ENCODE peak calls at places on chromosome 12, in eight cellular contexts. Z is MCF 10A, L is HL-60, Y is glutamatergic neuron, E is thoracic aorta, I is upper lobe of left lung, W is progenitor cell of endocrine pancreas, C is ovary. P is an unnamed sample.

GRCh38 chr12:21615441-21615840 is 10.8 kb upstream of the GYS2 start:
- DNase-seq in E (no peak), Y (no peak), W (no peak), C (no peak), I (no peak), Z (no peak), L (no peak), P (no peak)

GRCh38 chr12:129372876-129373275 is 519.6 kb downstream of the GLT1D1 start:
- DNase-seq in C (no peak), W (no peak), L (no peak), E (no peak), I (no peak), Y (no peak), Z (no peak), P (no peak)

GRCh38 chr12:112759786-112760185 is 31.8 kb upstream of the RPH3A start:
- DNase-seq in E (no peak), L (no peak), C (no peak), I (peak; percentile 40), Z (no peak), W (no peak), Y (no peak), P (no peak)

GRCh38 chr12:54413284-54414190 is 5.5 kb downstream of the ITGA5 start:
- DNase-seq in E (no peak), L (no peak), C (no peak), Z (no peak), I (no peak), W (no peak), Y (no peak), P (no peak)

GRCh38 chr12:15527201-15527782 is 205.0 kb downstream of the PTPRO start:
- DNase-seq in I (no peak), Z (peak; percentile 74), L (no peak), E (no peak), W (no peak), Y (no peak), C (no peak), P (no peak)

GRCh38 chr12:52121848-52122838 is 42.6 kb downstream of the SMIM41 start:
- DNase-seq in L (no peak), Y (peak; percentile 88), Z (peak; percentile 48), W (peak; percentile 64), I (peak; percentile 89), E (no peak), C (peak; percentile 74), P (peak; percentile 56)

GRCh38 chr12:6392499-6392898 is 8.5 kb downstream of the LTBR start:
- DNase-seq in Z (no peak), E (no peak), W (no peak), Y (no peak), C (no peak), L (no peak), I (no peak), P (no peak)

GRCh38 chr12:108563804-108564151 is 1.4 kb downstream of the ISCU start:
- DNase-seq in Z (no peak), W (no peak), L (no peak), C (no peak), E (no peak), I (no peak), Y (no peak), P (no peak)

GRCh38 chr12:97985834-97986233 is 523.2 kb downstream of the RMST start:
- DNase-seq in E (no peak), I (no peak), Y (no peak), Z (no peak), L (no peak), W (no peak), C (no peak), P (no peak)

GRCh38 chr12:132736913-132737312 is 24.7 kb downstream of the ANKLE2 start:
- DNase-seq in E (no peak), L (no peak), I (no peak), Y (no peak), C (no peak), Z (no peak), W (no peak), P (no peak)

GRCh38 chr12:89370850-89371249 is 18.5 kb upstream of the DUSP6 start:
- DNase-seq in W (no peak), E (no peak), C (no peak), Z (peak; percentile 91), I (no peak), L (no peak), Y (peak; percentile 21), P (no peak)

GRCh38 chr12:45050331-45050750 is 558 bp downstream of the DBX2 start:
- DNase-seq in Y (peak; percentile 26), E (no peak), Z (no peak), C (no peak), I (peak; percentile 82), L (no peak), W (no peak), P (no peak)

GRCh38 chr12:121669525-121669908 is at the start of gene MORN3:
- DNase-seq in W (no peak), C (no peak), L (no peak), Y (no peak), E (no peak), Z (no peak), I (no peak), P (no peak)

GRCh38 chr12:46983959-46984833 is 95.2 kb upstream of the PCED1B start:
- DNase-seq in C (no peak), L (no peak), I (no peak), E (no peak), Y (peak; percentile 41), W (no peak), Z (peak; percentile 72), P (no peak)

GRCh38 chr12:1670815-1671268 is 20.0 kb upstream of the ADIPOR2 start:
- DNase-seq in Z (no peak), W (no peak), Y (no peak), E (no peak), C (no peak), I (no peak), L (no peak), P (no peak)

GRCh38 chr12:106582661-106583577 is at the start of gene RFX4:
- DNase-seq in I (peak; percentile 44), W (no peak), Z (no peak), C (no peak), L (no peak), Y (no peak), E (no peak), P (no peak)

GRCh38 chr12:19075711-19076340 is 53.7 kb upstream of the PLEKHA5 start:
- DNase-seq in Z (no peak), W (no peak), L (no peak), I (no peak), C (no peak), E (no peak), Y (no peak), P (no peak)

GRCh38 chr12:103698752-103699540 is 111.9 kb downstream of the STAB2 start:
- DNase-seq in C (no peak), E (no peak), L (peak; percentile 23), Y (no peak), Z (no peak), W (no peak), I (no peak), P (no peak)

GRCh38 chr12:124571556-124571955 is 4.1 kb upstream of the NCOR2 start:
- DNase-seq in Z (no peak), L (no peak), Y (no peak), W (no peak), C (no peak), E (no peak), I (no peak), P (no peak)

GRCh38 chr12:104295954-104296353 is 7.6 kb upstream of the EID3 start:
- DNase-seq in E (no peak), W (no peak), I (no peak), Z (no peak), L (no peak), Y (no peak), C (no peak), P (no peak)

GRCh38 chr12:32139064-32139421 is 32.4 kb downstream of the BICD1 start:
- DNase-seq in W (no peak), E (no peak), Z (no peak), C (no peak), L (peak; percentile 50), Y (no peak), I (no peak), P (peak; percentile 27)

GRCh38 chr12:130418261-130418660 is 80.6 kb downstream of the PIWIL1 start:
- DNase-seq in I (no peak), E (no peak), Y (no peak), L (no peak), C (no peak), W (no peak), Z (no peak), P (no peak)

GRCh38 chr12:119179335-119180021 is 747 bp downstream of the HSPB8 start:
- DNase-seq in W (peak; percentile 42), I (peak; percentile 78), E (no peak), Y (no peak), C (peak; percentile 39), Z (peak; percentile 12), L (no peak), P (no peak)

GRCh38 chr12:53299454-53300180 is at the start of gene MYG1:
- DNase-seq in Z (peak; percentile 80), C (peak; percentile 85), L (peak; percentile 93), W (peak; percentile 51), E (peak; percentile 58), Y (peak; percentile 87), I (peak; percentile 96), P (peak; percentile 77)
- TF ChIP-seq CTCF in Z (no peak), C (no peak), L (no peak), W (peak; percentile 37), E (peak; percentile 18), Y (no peak), I (peak; percentile 46), P (no peak)

GRCh38 chr12:20194171-20194570 is 174.2 kb upstream of the PDE3A start:
- DNase-seq in I (no peak), W (no peak), L (no peak), Z (peak; percentile 18), C (no peak), Y (no peak), E (no peak), P (no peak)
- TF ChIP-seq CTCF in I (no peak), W (peak; percentile 41), L (no peak), Z (no peak), C (no peak), Y (no peak), E (no peak), P (no peak)

GRCh38 chr12:62808166-62808879 is 126.6 kb downstream of the PPM1H start:
- DNase-seq in L (no peak), Z (no peak), W (no peak), C (no peak), E (no peak), Y (no peak), I (no peak), P (no peak)
- TF ChIP-seq CTCF in L (no peak), Z (no peak), W (no peak), C (no peak), E (no peak), Y (no peak), I (no peak), P (no peak)

DNA sequence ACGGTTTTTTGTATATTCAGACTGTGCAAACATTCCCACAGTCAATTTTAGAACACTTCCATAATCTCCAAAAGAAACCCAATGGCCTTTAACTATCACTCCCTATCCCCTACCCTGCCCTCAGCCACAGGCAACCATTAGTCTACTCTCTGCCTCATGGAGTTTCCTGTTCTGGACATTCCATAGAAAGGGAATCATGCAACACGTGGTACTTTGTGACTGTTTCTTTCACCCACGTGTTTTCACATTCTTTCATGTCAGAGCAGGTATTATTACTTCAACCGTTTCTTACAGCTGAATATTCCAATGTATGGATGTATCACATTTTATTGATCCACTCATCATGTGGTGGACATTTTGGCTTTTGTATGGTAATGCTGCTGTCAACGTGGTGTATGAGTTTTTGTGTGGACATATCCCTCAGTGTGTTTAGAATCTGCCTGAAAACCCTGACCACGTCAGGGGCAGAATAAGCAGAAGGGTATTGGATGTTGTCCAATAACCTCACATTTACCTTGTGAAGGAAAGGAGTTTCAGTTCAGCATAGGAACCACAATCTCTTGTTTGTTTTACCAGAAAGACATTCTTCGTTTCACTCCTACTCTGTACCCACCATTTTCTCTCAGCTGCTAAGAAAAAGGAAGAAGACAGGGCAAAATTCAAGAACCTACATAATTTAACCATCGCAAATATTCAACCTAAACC is 107.5 kb upstream of the DYRK2 start:
- DNase-seq in L (no peak), Y (no peak), I (no peak), C (no peak), E (no peak), Z (peak; percentile 25), W (no peak), P (no peak)
- TF ChIP-seq CTCF in L (no peak), Y (no peak), I (no peak), C (no peak), E (no peak), Z (no peak), W (no peak), P (no peak)